ENCODE peak calls at places on chromosomes 4 and X, in five cellular contexts. S is K562, P is IMR-90, R is A549, W is HepG2. E is an unnamed sample.

GRCh38 chr4:167109859-167110258 is 124.4 kb downstream of the SPOCK3 start:
- DNase-seq in S (no peak), R (no peak), W (no peak), P (no peak), E (no peak)

GRCh38 chr4:157265281-157265680 is 44.8 kb downstream of the GRIA2 start:
- DNase-seq in S (no peak), P (no peak), W (no peak), R (no peak), E (no peak)

GRCh38 chrX:134137353-134137752 is 99.6 kb upstream of the CCDC160 start:
- DNase-seq in W (no peak), R (no peak), S (no peak), P (no peak), E (no peak)

GRCh38 chr4:54971474-54971950 is 153.9 kb downstream of the KDR start:
- DNase-seq in R (peak; percentile 28), S (peak; percentile 37), W (peak; percentile 18), P (peak; percentile 53), E (no peak)

GRCh38 chr4:13544556-13545393 is 467 bp upstream of the NKX3-2 start:
- DNase-seq in P (peak; percentile 64), S (peak; percentile 93), W (peak; percentile 66), R (peak; percentile 90), E (peak; percentile 95)

GRCh38 chr4:138561906-138562305 is 319.8 kb upstream of the SLC7A11 start:
- DNase-seq in R (no peak), W (no peak), P (no peak), S (no peak), E (no peak)

GRCh38 chr4:114036426-114036825 is 57.0 kb upstream of the ARSJ start:
- DNase-seq in P (no peak), R (no peak), S (no peak), W (no peak), E (no peak)

GRCh38 chr4:89539374-89539773 is 231.8 kb upstream of the GPRIN3 start:
- DNase-seq in R (peak; percentile 3), S (no peak), P (peak; percentile 93), W (no peak), E (no peak)

GRCh38 chr4:39032218-39033085 is at the start of gene TMEM156:
- DNase-seq in R (no peak), S (no peak), P (peak; percentile 80), W (peak; percentile 12), E (no peak)

GRCh38 chr4:100935090-100935489 is 412.2 kb downstream of the PPP3CA start:
- DNase-seq in R (peak; percentile 8), W (no peak), S (no peak), P (peak; percentile 2), E (no peak)

GRCh38 chrX:100413231-100413630 is 3.2 kb upstream of the PCDH19 start:
- DNase-seq in S (peak; percentile 31), W (peak; percentile 33), R (peak; percentile 33), P (peak; percentile 48), E (no peak)

GRCh38 chr4:72896515-72896914 is 173.0 kb downstream of the COX18 start:
- DNase-seq in P (peak; percentile 78), S (no peak), R (no peak), W (peak; percentile 50), E (no peak)

GRCh38 chr4:8747467-8747841 is 124.2 kb downstream of the HMX1 start:
- DNase-seq in R (no peak), P (no peak), W (no peak), S (no peak), E (no peak)

GRCh38 chr4:175954685-175955084 is 111.0 kb upstream of the WDR17 start:
- DNase-seq in S (no peak), R (no peak), W (no peak), P (no peak), E (no peak)

GRCh38 chr4:151548708-151549107 is 139.7 kb downstream of the FHIP1A start:
- DNase-seq in W (no peak), S (no peak), P (no peak), R (no peak), E (no peak)

GRCh38 chr4:128286474-128287158 is 997 bp downstream of the PGRMC2 start:
- DNase-seq in W (peak; percentile 44), P (peak; percentile 61), R (peak; percentile 49), S (peak; percentile 33), E (no peak)

DNA sequence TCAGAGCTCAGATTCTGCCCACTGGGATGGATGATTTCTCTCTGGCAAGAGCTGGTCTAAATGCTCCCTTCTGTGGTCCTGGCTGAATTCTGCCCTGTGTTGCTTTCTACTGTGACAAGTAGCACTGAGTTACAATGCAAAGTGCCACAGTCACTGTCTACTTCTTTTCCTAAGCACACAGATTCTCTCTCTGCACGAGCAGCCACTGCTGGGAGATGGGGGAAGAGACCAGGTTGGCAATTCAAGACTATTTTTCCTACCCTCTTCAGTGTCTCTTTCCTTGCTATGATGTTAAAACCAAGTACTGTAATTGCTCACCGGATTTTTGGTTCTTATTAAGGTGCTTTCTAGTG is 45.5 kb downstream of the STAP1 start:
- DNase-seq in P (no peak), S (no peak), W (no peak), R (no peak), E (no peak)
- TF ChIP-seq MAFK in P (no peak), S (no peak), W (no peak), R (no peak), E (no peak)

GRCh38 chrX:39418132-39418935 is 617.1 kb downstream of the MID1IP1 start:
- DNase-seq in W (no peak), R (no peak), P (no peak), S (no peak), E (no peak)

GRCh38 chrX:39414290-39414847 is 613.1 kb downstream of the MID1IP1 start:
- DNase-seq in R (no peak), S (no peak), W (peak; percentile 5), P (no peak), E (no peak)

GRCh38 chrX:39416547-39417262 is 615.4 kb downstream of the MID1IP1 start:
- DNase-seq in R (no peak), S (no peak), P (no peak), W (no peak), E (no peak)

DNA sequence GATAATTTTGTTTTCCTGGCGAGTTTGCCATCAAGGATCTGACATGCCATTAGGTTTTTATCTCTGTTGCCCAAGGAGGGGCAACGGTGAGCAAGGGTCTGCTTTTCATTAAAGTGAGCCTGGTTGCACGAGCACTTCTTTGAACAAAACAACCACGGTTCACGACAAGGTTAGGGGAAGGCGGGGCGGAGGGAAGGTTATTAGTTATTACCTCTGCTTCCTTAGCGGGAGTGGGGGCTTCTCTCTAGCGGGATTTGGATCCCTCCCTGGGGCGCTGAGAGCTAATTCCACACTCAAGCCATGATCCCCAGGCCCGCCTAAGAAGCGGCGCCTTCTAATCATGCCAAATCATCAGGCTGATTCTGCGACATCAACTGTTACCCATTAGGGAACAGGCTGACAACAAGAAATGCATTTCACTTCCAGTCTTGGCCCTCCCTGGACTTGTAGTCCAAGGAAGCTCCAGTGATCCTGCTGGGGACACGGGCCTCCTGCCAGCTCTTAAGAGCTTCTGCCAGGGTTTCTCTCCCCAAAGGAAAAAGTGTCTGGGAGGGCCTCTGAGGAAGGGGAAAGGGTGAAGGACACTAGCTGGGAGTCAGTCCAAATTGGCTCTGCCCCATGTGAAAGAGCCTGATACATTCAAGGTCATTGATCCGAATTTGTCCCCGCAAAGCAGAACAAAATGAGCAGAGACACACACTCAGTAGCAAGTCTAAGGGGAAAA is 617.8 kb downstream of the MID1IP1 start:
- DNase-seq in P (no peak), R (no peak), W (no peak), S (no peak), E (no peak)
- TF ChIP-seq MAFK in P (no peak), R (no peak), W (no peak), S (no peak), E (no peak)

DNA sequence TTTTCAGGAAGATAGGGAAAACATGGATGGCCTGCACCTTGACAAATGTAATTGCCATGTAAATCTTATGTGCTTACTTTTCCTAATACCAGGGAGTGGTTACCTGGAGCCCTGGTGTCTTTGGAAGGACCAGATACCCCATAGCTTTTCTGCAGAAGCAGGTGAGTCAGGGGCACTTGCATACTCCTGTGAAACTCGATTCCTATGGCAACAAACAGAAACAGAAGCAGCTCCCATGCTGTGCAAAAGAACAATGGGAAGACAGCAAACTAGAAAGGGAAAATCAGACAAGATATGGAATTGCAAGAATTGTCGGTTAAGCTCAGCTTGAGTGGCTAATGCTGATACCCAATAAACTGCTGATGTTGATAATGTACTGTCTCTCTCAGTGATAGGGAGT is 117.4 kb upstream of the AFF2 start:
- DNase-seq in W (no peak), R (no peak), S (no peak), P (no peak), E (no peak)
- TF ChIP-seq MAFK in W (no peak), R (no peak), S (no peak), P (no peak), E (no peak)

GRCh38 chr4:23366207-23366906 is 523.5 kb downstream of the PPARGC1A start:
- DNase-seq in W (no peak), S (no peak), R (no peak), P (no peak), E (no peak)

GRCh38 chr4:23368081-23368697 is 521.7 kb downstream of the PPARGC1A start:
- DNase-seq in P (peak; percentile 1), S (peak; percentile 26), R (no peak), W (peak; percentile 23), E (peak; percentile 17)

GRCh38 chr4:23365086-23365485 is 524.8 kb downstream of the PPARGC1A start:
- DNase-seq in P (no peak), W (no peak), R (no peak), S (no peak), E (no peak)

GRCh38 chr4:23373269-23373668 is 516.6 kb downstream of the PPARGC1A start:
- DNase-seq in S (peak; percentile 26), R (peak; percentile 1), P (peak; percentile 4), W (no peak), E (no peak)

DNA sequence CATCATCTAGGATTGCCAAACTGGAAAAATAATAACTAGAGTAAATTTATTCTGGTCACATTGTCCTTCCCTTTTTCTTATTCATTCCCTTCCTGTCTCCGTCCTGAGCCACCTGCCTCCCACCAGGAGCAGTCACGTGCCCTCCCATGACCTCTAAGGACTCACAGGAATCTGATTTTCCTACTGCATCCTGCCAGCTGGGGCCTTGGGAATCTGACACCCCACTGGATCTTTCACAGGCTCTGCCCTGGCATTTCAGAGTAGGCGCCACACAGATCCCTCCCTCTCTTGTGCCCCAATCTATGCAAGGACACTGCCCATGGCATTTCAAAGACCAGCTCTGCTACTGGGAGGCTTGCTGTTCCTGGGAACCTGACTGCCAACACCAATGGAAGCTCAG is 520.5 kb downstream of the PPARGC1A start:
- DNase-seq in W (no peak), P (no peak), R (no peak), S (no peak), E (no peak)
- TF ChIP-seq MAFK in W (no peak), P (no peak), R (no peak), S (no peak), E (no peak)

GRCh38 chrX:20547649-20548051 is 280.9 kb upstream of the RPS6KA3 start:
- DNase-seq in P (peak; percentile 68), R (no peak), S (no peak), W (peak; percentile 48), E (no peak)
- TF ChIP-seq MAFK in P (no peak), R (no peak), S (no peak), W (no peak), E (no peak)

GRCh38 chr4:105894570-105895323 is 524 bp upstream of the NPNT start:
- DNase-seq in P (no peak), R (no peak), W (no peak), S (no peak), E (no peak)

GRCh38 chr4:105895324-105895608 is at the start of gene NPNT:
- DNase-seq in S (no peak), P (no peak), W (no peak), R (no peak), E (no peak)

GRCh38 chr4:105896461-105896939 is 1.2 kb downstream of the NPNT start:
- DNase-seq in P (no peak), R (no peak), W (no peak), S (no peak), E (no peak)

GRCh38 chr4:105896984-105897760 is 1.9 kb downstream of the NPNT start:
- DNase-seq in W (no peak), R (no peak), P (no peak), S (no peak), E (no peak)

GRCh38 chr4:105895609-105896460 is 564 bp downstream of the NPNT start:
- DNase-seq in S (no peak), R (peak; percentile 6), W (no peak), P (no peak), E (peak; percentile 69)
- TF ChIP-seq MAFK in S (no peak), R (no peak), W (no peak), P (no peak), E (no peak)